ENCODE peak calls at places on chromosome 1, in five cellular contexts. P is lower lobe of right lung, B is left ventricle myocardium inferior, Q is fibroblast of lung, M is tibial nerve. J is an unnamed sample.
A peak's percentile ranks its signal among the peaks of the same experiment; 100 is the strongest.

GRCh38 chr1:214026985-214027384 is 39.2 kb downstream of the PROX1 start:
- DNase-seq in Q (no peak), B (no peak), P (no peak), M (no peak), J (no peak)

GRCh38 chr1:100037665-100038400 is 68.0 kb downstream of the SLC35A3 start:
- DNase-seq in P (peak; percentile 95), Q (peak; percentile 86), M (peak; percentile 76), B (peak; percentile 92), J (peak; percentile 94)

GRCh38 chr1:231683439-231684165 is 57.0 kb downstream of the DISC1 start:
- DNase-seq in Q (no peak), B (peak; percentile 22), M (no peak), P (no peak), J (no peak)

GRCh38 chr1:4796161-4796998 is 142.0 kb downstream of the AJAP1 start:
- DNase-seq in B (no peak), P (no peak), M (no peak), Q (no peak), J (no peak)

GRCh38 chr1:83810160-83810559 is 188.8 kb downstream of the TTLL7 start:
- DNase-seq in Q (no peak), B (no peak), P (no peak), M (no peak), J (no peak)

GRCh38 chr1:181128592-181129497 is 40.3 kb downstream of the IER5 start:
- DNase-seq in Q (no peak), B (no peak), M (no peak), P (peak; percentile 85), J (peak; percentile 34)

GRCh38 chr1:169368406-169368769 is 393 bp downstream of the BLZF1 start:
- DNase-seq in Q (no peak), M (no peak), B (no peak), P (no peak), J (peak; percentile 24)

GRCh38 chr1:156664949-156665411 is 12.2 kb downstream of the NES start:
- DNase-seq in M (no peak), P (no peak), Q (peak; percentile 57), B (peak; percentile 82), J (peak; percentile 50)

GRCh38 chr1:22420456-22421053 is 31.1 kb upstream of the ZBTB40 start:
- DNase-seq in M (peak; percentile 86), B (peak; percentile 80), P (peak; percentile 89), Q (peak; percentile 76), J (peak; percentile 87)

GRCh38 chr1:246677842-246678241 is 46.4 kb upstream of the SCCPDH start:
- DNase-seq in P (no peak), M (no peak), B (no peak), Q (no peak), J (no peak)

DNA sequence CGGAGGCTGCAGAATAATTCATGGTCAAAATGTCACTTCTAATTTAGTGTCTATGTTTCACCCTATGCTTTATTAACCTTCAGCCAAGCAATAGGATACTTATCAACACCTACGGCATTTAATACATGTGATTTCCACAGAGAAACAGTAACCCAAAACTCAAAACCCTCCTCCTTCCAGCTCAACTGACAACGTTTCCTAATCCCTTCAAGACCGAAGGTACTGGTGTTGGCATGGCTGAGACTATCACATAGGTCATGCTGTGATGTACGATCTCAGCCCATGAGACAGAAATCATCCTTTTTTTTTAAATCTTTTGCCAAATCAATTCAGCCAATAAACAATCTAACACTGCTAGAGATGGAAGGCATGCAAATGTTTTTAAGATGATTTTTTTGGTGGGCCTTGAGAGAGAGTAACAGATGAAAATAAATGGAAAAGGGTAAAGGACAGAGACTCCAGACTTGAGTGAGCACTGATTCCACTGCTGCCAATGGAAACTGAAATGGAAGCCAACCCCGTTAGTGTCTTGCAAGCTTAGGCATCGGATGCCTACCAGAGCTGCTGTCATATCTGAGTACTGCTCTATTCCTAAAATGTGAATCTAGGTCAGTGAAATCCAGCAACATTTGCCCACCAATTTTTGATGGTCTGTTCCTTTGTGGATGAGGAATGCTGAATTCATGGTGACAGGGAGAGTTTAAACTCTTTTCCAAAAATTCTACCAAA is 63.4 kb upstream of the BCL10 start:
- DNase-seq in Q (no peak), B (no peak), M (no peak), P (no peak), J (no peak)
- TF ChIP-seq CTCF in Q (no peak), B (no peak), M (no peak), P (no peak), J (no peak)

GRCh38 chr1:207316141-207316540 is 5.3 kb upstream of the CD55 start:
- DNase-seq in B (no peak), Q (no peak), P (peak; percentile 57), M (no peak), J (no peak)

GRCh38 chr1:207317561-207317960 is 3.9 kb upstream of the CD55 start:
- DNase-seq in Q (no peak), P (no peak), M (no peak), B (no peak), J (no peak)

GRCh38 chr1:207314836-207315235 is 6.6 kb upstream of the CD55 start:
- DNase-seq in B (no peak), Q (peak; percentile 45), P (no peak), M (no peak), J (no peak)

GRCh38 chr1:207316622-207317510 is 4.6 kb upstream of the CD55 start:
- DNase-seq in P (no peak), B (no peak), Q (no peak), M (no peak), J (no peak)

GRCh38 chr1:207315435-207315834 is 6.0 kb upstream of the CD55 start:
- DNase-seq in B (no peak), P (no peak), Q (no peak), M (no peak), J (no peak)
- H3K4me1 ChIP-seq in B (peaks cover 44% of the 10 kb centered on the region), P (peaks cover 30% of the 10 kb centered on the region), Q (peaks cover 2% of the 10 kb centered on the region), M (peaks cover 3% of the 10 kb centered on the region), J (peaks cover 4% of the 10 kb centered on the region)

GRCh38 chr1:233673146-233673946 is 59.4 kb downstream of the KCNK1 start:
- DNase-seq in P (no peak), M (no peak), Q (no peak), B (no peak), J (no peak)
- H3K4me3 ChIP-seq in P (no peak overlapping the region), M (no peak overlapping the region), Q (no peak overlapping the region), B (no peak overlapping the region), J (no peak overlapping the region)

GRCh38 chr1:218847089-218847768 is 326.4 kb upstream of the LYPLAL1 start:
- DNase-seq in B (no peak), M (no peak), P (no peak), Q (no peak), J (no peak)
- TF ChIP-seq CTCF in B (no peak), M (no peak), P (no peak), Q (no peak), J (no peak)

GRCh38 chr1:42926870-42927242 is 31.8 kb downstream of the SLC2A1 start:
- DNase-seq in M (no peak), B (no peak), P (no peak), Q (no peak), J (no peak)

GRCh38 chr1:42925132-42925769 is 33.4 kb downstream of the SLC2A1 start:
- DNase-seq in P (no peak), M (no peak), B (no peak), Q (no peak), J (no peak)

GRCh38 chr1:42927920-42928505 is 30.7 kb downstream of the SLC2A1 start:
- DNase-seq in M (no peak), Q (no peak), B (no peak), P (no peak), J (no peak)

GRCh38 chr1:42927274-42927841 is 31.3 kb downstream of the SLC2A1 start:
- DNase-seq in P (no peak), M (no peak), Q (no peak), B (no peak), J (peak; percentile 31)

DNA sequence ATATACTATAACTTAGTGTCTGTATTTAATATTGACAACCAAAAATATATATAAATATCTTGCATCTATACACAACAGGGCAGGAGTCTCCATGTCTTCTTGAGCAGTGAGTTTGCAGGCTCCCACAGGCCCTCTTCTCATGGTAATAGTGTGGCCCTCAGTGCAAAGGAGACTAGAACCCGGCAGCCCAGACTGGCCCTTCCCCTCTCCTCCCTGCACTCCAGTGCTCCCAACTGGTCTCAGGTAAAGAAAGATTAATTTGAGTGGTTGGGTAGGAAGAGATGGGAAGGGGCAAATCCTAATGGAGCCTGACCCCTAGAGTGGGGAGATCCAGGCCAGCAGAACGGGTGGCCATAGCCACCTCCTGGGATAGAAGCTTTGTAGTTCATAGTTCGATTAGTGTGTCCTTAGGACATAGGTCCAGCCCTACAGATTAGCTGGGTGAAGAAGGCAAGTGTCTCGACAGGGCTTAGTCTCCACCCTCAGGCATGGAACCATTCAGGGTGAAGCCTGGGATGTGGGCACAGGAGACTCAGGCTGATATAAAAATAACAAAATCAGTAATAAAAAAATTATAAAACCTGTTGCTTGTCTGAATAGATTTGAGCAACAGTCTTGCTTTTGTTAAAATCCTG is 32.3 kb downstream of the SLC2A1 start:
- DNase-seq in M (no peak), Q (no peak), P (no peak), B (no peak), J (no peak)
- H3K4me1 ChIP-seq in M (peaks cover 12% of the 10 kb centered on the region), Q (peaks cover 5% of the 10 kb centered on the region), P (peaks cover 27% of the 10 kb centered on the region), B (peaks cover 19% of the 10 kb centered on the region), J (peaks cover 6% of the 10 kb centered on the region)

GRCh38 chr1:32715901-32716311 is 13.3 kb upstream of the SYNC start:
- DNase-seq in P (no peak), M (no peak), B (no peak), Q (no peak), J (no peak)

GRCh38 chr1:32716312-32717126 is 13.9 kb upstream of the SYNC start:
- DNase-seq in Q (no peak), B (peak; percentile 46), M (no peak), P (peak; percentile 96), J (peak; percentile 98)

GRCh38 chr1:32718527-32718926 is 16.0 kb upstream of the SYNC start:
- DNase-seq in M (no peak), P (no peak), B (no peak), Q (no peak), J (no peak)

GRCh38 chr1:32719681-32720275 is 17.2 kb upstream of the SYNC start:
- DNase-seq in M (no peak), B (no peak), P (no peak), Q (no peak), J (no peak)

GRCh38 chr1:32717503-32717902 is 14.9 kb upstream of the SYNC start:
- DNase-seq in M (no peak), Q (no peak), P (no peak), B (no peak), J (no peak)
- H3K4me3 ChIP-seq in M (no peak overlapping the region), Q (no peak overlapping the region), P (no peak overlapping the region), B (no peak overlapping the region), J (no peak overlapping the region)

GRCh38 chr1:60935599-60935990 is 146.8 kb upstream of the NFIA start:
- DNase-seq in P (no peak), M (no peak), B (no peak), Q (no peak), J (no peak)
- TF ChIP-seq CTCF in P (no peak), M (no peak), B (no peak), Q (no peak), J (no peak)

GRCh38 chr1:208183977-208184901 is 59.9 kb downstream of the PLXNA2 start:
- DNase-seq in M (peak; percentile 45), Q (peak; percentile 93), P (peak; percentile 52), B (no peak), J (peak; percentile 66)
- H3K4me1 ChIP-seq in M (peaks cover 6% of the 10 kb centered on the region), Q (peaks cover 9% of the 10 kb centered on the region), P (peaks cover 68% of the 10 kb centered on the region), B (peaks cover 79% of the 10 kb centered on the region), J (peaks cover 52% of the 10 kb centered on the region)